ENCODE peak calls at places on chromosomes 2 and 18, in nine cellular contexts. X is fibroblast of lung, C is A549, T is PC-3, F is tibial nerve, W is H1, O is ovary, N is uterus, E is body of pancreas. R is an unnamed sample.

GRCh38 chr18:6571239-6571602 is 156.5 kb upstream of the L3MBTL4 start:
- DNase-seq in O (no peak), T (no peak), E (no peak), N (no peak), W (no peak), F (no peak), C (no peak), X (no peak), R (no peak)

GRCh38 chr2:26568076-26568890 is 72.9 kb downstream of the CIB4 start:
- DNase-seq in X (no peak), T (no peak), C (no peak), N (no peak), W (no peak), E (no peak), F (no peak), O (no peak), R (no peak)

GRCh38 chr2:54595999-54596903 is 127.2 kb upstream of the EML6 start:
- DNase-seq in E (no peak), C (no peak), F (peak; percentile 31), N (peak; percentile 75), O (no peak), W (no peak), X (no peak), T (no peak), R (no peak)

GRCh38 chr2:10305254-10305635 is 2.5 kb downstream of the HPCAL1 start:
- DNase-seq in O (no peak), X (peak; percentile 42), W (no peak), C (no peak), T (no peak), N (no peak), E (no peak), F (no peak), R (no peak)

GRCh38 chr2:197889041-197889440 is 84.6 kb downstream of the PLCL1 start:
- DNase-seq in W (no peak), C (no peak), X (peak; percentile 38), E (no peak), N (no peak), T (no peak), O (no peak), F (no peak), R (peak; percentile 55)

GRCh38 chr2:31996571-31997150 is 14.1 kb downstream of the MEMO1 start:
- DNase-seq in N (no peak), W (no peak), X (no peak), F (no peak), C (no peak), T (no peak), E (no peak), O (no peak), R (no peak)

GRCh38 chr18:79495591-79496071 is 99.9 kb downstream of the NFATC1 start:
- DNase-seq in T (no peak), W (no peak), E (no peak), O (peak; percentile 15), C (no peak), N (peak; percentile 12), F (no peak), X (no peak), R (no peak)

GRCh38 chr2:230734247-230735175 is 21.9 kb downstream of the CAB39 start:
- DNase-seq in W (no peak), T (no peak), N (no peak), E (no peak), O (no peak), C (no peak), F (no peak), X (no peak), R (no peak)

GRCh38 chr2:127439343-127439742 is 21.1 kb downstream of the PROC start:
- DNase-seq in C (no peak), X (no peak), N (no peak), F (no peak), O (no peak), E (no peak), T (no peak), W (peak; percentile 22), R (no peak)

GRCh38 chr18:76494541-76495403 is at the start of gene ZNF516:
- DNase-seq in X (peak; percentile 52), E (no peak), F (no peak), N (peak; percentile 50), O (peak; percentile 75), T (no peak), C (no peak), W (no peak), R (no peak)

GRCh38 chr2:200608341-200609026 is 22.7 kb downstream of the AOX1 start:
- DNase-seq in T (peak; percentile 33), N (no peak), E (no peak), O (no peak), X (no peak), C (no peak), F (no peak), W (no peak), R (no peak)

GRCh38 chr18:29096380-29096779 is 919.5 kb upstream of the CDH2 start:
- DNase-seq in F (no peak), T (no peak), E (no peak), O (no peak), W (no peak), N (no peak), C (no peak), X (no peak), R (no peak)

GRCh38 chr2:161077367-161078210 is 82.6 kb upstream of the TANK start:
- DNase-seq in N (no peak), W (no peak), F (no peak), O (no peak), T (peak; percentile 37), C (no peak), X (peak; percentile 76), E (no peak), R (peak; percentile 24)

GRCh38 chr18:44823782-44824181 is 143.1 kb downstream of the SETBP1 start:
- DNase-seq in W (no peak), F (no peak), T (peak; percentile 75), C (no peak), X (peak; percentile 18), O (peak; percentile 48), N (peak; percentile 57), E (no peak), R (no peak)

GRCh38 chr2:79086255-79086654 is 1.5 kb downstream of the REG1B start:
- DNase-seq in W (no peak), T (no peak), X (no peak), F (no peak), E (no peak), C (no peak), O (no peak), N (no peak), R (no peak)
- H3K27ac ChIP-seq in W (no peak overlapping the region), T (no peak overlapping the region), X (no peak overlapping the region), F (no peak overlapping the region), E (peak overlapping the region; percentile 85), C (no peak overlapping the region), O (no peak overlapping the region), N (no peak overlapping the region), R (no peak overlapping the region)

DNA sequence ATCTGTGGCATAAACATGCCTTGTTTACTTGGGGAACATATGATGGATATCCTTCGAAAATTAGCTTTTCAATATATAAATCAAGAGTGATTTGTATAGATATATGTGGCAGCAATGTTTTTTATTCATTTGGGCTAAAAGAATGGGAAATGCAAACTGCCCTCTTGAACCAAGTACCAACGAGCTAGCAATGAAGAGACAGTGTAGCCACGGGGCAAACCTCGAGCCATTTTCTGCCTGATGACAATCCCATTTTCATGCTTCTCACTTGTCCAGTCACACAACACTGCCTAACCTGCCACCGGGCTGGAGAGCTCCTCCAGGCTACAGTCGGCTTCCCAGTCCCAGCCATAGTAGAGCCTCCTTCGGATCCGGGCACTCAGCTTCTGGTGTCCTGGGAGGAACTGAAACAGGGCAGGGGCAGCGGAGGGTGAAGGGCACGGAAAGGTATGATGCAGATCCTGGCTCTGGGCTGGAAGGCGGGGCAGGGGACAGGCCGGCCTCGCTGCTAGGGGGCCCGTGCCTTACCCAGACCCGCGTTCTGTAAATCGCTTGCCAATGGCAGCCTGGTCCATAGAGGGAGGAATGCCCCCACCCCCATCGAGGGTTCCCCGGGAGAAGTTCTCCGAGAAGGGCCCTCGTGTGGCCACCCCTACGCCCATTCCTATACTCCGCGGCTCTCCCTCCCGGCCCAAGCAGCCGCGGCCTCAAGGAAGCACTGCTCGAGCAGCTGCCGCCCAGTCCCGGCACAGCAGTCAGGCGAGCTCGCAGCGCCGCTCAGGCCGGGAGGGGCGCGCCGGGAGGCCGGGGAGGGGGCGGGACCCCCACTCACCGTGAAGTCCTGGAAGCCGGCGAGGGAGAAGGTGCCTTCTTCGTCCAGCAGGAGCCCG is 552 bp downstream of the CNPPD1 start:
- DNase-seq in C (peak; percentile 34), T (peak; percentile 26), N (no peak), W (no peak), X (peak; percentile 27), O (peak; percentile 61), F (peak; percentile 21), E (peak; percentile 49), R (peak; percentile 19)
- TF ChIP-seq CTCF in C (no peak), T (no peak), N (peak; percentile 16), W (no peak), X (peak; percentile 4), O (no peak), F (no peak), E (no peak), R (no peak)

DNA sequence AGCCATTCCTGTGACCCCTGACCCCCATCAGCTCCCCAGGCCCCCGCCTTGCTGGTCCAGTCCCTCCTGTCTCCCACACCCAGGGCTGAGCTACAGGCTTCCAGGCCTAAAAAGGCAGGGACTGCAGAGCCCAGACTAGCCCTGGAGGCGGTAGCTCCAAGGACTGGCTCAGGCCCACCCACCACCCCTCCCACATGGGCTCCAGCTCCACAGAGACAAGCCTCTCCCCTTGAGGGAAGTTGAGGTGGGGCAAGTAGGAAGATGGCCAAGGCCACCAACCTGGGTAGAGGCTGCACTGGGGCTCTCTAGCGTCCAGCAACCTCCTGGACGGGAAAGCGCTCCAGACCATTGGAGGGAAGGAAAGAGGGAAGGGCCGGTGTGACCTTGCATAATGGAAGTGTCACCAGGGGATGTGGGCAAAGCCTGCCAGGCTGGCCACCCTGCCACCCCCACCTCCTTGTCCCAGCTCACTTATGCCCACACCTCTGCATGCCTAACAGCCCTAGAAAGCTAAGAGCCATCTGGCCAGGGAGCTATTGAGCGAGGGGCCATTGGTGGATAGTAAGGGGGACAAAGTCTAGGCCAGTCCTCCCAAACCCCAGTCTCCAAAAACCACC is 63.1 kb downstream of the TNS1 start:
- DNase-seq in F (no peak), C (no peak), X (no peak), E (no peak), N (no peak), O (peak; percentile 36), W (no peak), T (no peak), R (no peak)
- H3K4me3 ChIP-seq in F (peak overlapping the region; percentile 29), C (no peak overlapping the region), X (no peak overlapping the region), E (no peak overlapping the region), N (peak overlapping the region; percentile 59), O (peak overlapping the region; percentile 50), W (no peak overlapping the region), T (no peak overlapping the region), R (no peak overlapping the region)

GRCh38 chr18:36179562-36180334 is 7.5 kb upstream of the MOCOS start:
- DNase-seq in O (peak; percentile 100), T (no peak), W (no peak), N (peak; percentile 84), C (no peak), F (peak; percentile 75), E (peak; percentile 53), X (peak; percentile 93), R (peak; percentile 72)
- H3K27ac ChIP-seq in O (peak overlapping the region; percentile 53), T (no peak overlapping the region), W (no peak overlapping the region), N (peak overlapping the region; percentile 38), C (no peak overlapping the region), F (peak overlapping the region; percentile 35), E (no peak overlapping the region), X (peak overlapping the region; percentile 22), R (no peak overlapping the region)